ENCODE peak calls at places on chromosomes 5 and 9, in six cellular contexts. Z, M, W, Y, B and D are unnamed samples.
A peak's percentile ranks its signal among the peaks of the same experiment; 100 is the strongest.

GRCh38 chr9:109769250-109769649 is 10.7 kb upstream of the PALM2AKAP2 start:
- DNase-seq in B (no peak), Y (no peak), W (no peak), Z (no peak), M (no peak), D (no peak)

GRCh38 chr5:64827703-64828102 is 59.0 kb downstream of the CWC27 start:
- DNase-seq in B (peak; percentile 49), W (no peak), M (no peak), Y (no peak), Z (no peak), D (no peak)

GRCh38 chr9:112789493-112789892 is 38.9 kb downstream of the SNX30 start:
- DNase-seq in M (no peak), B (peak; percentile 69), Y (no peak), Z (no peak), W (no peak), D (no peak)

GRCh38 chr5:152404494-152404893 is 585 bp downstream of the NMUR2 start:
- DNase-seq in W (no peak), Z (no peak), B (no peak), Y (no peak), M (peak; percentile 24), D (no peak)

GRCh38 chr5:180421672-180422071 is 68.5 kb upstream of the GFPT2 start:
- DNase-seq in M (no peak), W (no peak), Y (no peak), Z (no peak), B (no peak), D (no peak)

GRCh38 chr5:140551872-140552271 is 4.4 kb downstream of the EIF4EBP3 start:
- DNase-seq in B (no peak), Z (no peak), Y (no peak), M (no peak), W (no peak), D (no peak)

GRCh38 chr9:87714819-87715218 is 11.1 kb upstream of the CTSL start:
- DNase-seq in W (peak; percentile 45), B (peak; percentile 95), Z (peak; percentile 75), Y (no peak), M (no peak), D (peak; percentile 44)

GRCh38 chr5:111747336-111747735 is 9.7 kb downstream of the NREP start:
- DNase-seq in Y (no peak), B (no peak), M (no peak), Z (no peak), W (no peak), D (no peak)

DNA sequence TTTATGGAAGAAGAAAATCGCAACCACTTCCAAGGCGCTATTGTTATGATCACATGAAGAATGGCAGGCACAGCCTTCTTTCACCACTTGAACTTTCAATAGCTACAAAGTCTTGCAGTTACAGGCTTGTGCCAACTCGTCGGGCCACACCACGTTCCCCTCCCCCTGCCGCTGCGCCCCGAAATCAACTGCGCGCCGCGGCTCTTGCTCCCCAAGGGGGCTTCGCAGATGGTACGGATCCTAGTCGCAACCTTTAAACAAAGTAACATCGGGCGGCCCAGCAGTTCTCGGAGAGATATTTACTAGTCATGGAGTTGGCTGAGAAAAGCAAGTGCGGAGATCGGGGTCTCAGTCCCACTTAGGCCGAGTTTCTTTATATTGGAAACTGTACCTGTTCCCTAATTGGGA is 1.0 kb upstream of the SEMA6A start:
- DNase-seq in M (peak; percentile 36), Z (peak; percentile 43), Y (no peak), B (no peak), W (no peak), D (peak; percentile 52)
- H3K4me3 ChIP-seq in M (peak overlapping the region; percentile 45), Z (peak overlapping the region; percentile 61), Y (no peak overlapping the region), B (peak overlapping the region; percentile 74), W (peak overlapping the region; percentile 14), D (peak overlapping the region; percentile 79)

GRCh38 chr5:13359326-13359725 is 585.2 kb downstream of the DNAH5 start:
- DNase-seq in W (no peak), Y (no peak), M (no peak), Z (no peak), B (no peak), D (no peak)
- H3K9me3 ChIP-seq in W (no peaks in the 10 kb centered on the region), Y (no peaks in the 10 kb centered on the region), M (no peaks in the 10 kb centered on the region), Z (peaks cover 17% of the 10 kb centered on the region), B (no peaks in the 10 kb centered on the region), D (no peaks in the 10 kb centered on the region)

GRCh38 chr5:67187318-67187717 is 9.3 kb downstream of the CD180 start:
- DNase-seq in W (no peak), Y (no peak), M (no peak), B (no peak), Z (no peak), D (no peak)
- H3K4me3 ChIP-seq in W (no peak overlapping the region), Y (no peak overlapping the region), M (no peak overlapping the region), B (no peak overlapping the region), Z (no peak overlapping the region), D (no peak overlapping the region)

GRCh38 chr5:178902849-178903248 is 7.1 kb downstream of the ZFP2 start:
- DNase-seq in B (peak; percentile 8), Y (no peak), Z (no peak), W (no peak), M (no peak), D (no peak)
- H3K9me3 ChIP-seq in B (no peaks in the 10 kb centered on the region), Y (no peaks in the 10 kb centered on the region), Z (peaks cover 6% of the 10 kb centered on the region), W (peaks cover 2% of the 10 kb centered on the region), M (no peaks in the 10 kb centered on the region), D (no peaks in the 10 kb centered on the region)

GRCh38 chr5:174533127-174533453 is 191.3 kb upstream of the MSX2 start:
- DNase-seq in Z (peak; percentile 36), B (no peak), Y (no peak), M (no peak), W (no peak), D (no peak)

GRCh38 chr5:174533771-174534221 is 190.6 kb upstream of the MSX2 start:
- DNase-seq in Z (no peak), Y (no peak), W (no peak), M (no peak), B (peak; percentile 57), D (no peak)

GRCh38 chr5:174531782-174532191 is 192.6 kb upstream of the MSX2 start:
- DNase-seq in M (no peak), Y (no peak), W (no peak), Z (peak; percentile 84), B (no peak), D (no peak)

GRCh38 chr5:174529925-174530681 is 194.3 kb upstream of the MSX2 start:
- DNase-seq in Z (no peak), W (no peak), Y (no peak), B (no peak), M (no peak), D (no peak)

DNA sequence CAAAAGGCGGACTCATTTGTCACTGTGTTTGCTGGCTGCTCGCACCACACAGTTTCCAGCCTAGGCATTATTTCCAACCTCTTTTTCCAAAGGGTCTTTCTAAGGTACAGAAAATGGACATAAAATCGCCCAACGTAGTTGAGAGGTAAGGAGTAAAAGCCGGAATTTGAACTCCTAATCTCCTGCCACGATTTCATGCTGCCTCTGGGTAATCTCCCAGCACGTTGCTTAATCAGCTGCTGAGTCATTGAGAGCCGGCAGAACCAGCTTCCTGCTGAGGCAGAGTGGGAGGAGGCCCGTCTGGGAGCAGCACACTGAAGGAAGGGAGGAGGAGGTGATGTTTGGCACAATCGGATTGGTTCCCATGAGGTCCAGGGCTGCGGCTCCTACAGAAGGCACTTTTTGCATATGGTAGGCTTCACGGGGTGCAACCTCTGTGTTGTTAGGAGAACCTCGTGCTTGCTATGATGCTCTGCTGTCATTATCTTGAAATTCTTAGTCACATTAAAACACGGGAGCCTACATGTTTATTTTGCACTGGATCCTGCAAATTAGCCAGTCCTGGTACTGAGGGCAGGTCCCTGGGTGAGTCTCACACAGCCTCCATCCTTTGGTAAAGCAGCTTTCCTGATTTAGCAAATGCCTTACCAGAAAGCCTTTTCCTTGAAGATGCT is 191.8 kb upstream of the MSX2 start:
- DNase-seq in Y (no peak), Z (peak; percentile 94), B (peak; percentile 97), W (peak; percentile 87), M (no peak), D (peak; percentile 20)
- H3K4me3 ChIP-seq in Y (no peak overlapping the region), Z (peak overlapping the region; percentile 9), B (no peak overlapping the region), W (no peak overlapping the region), M (no peak overlapping the region), D (no peak overlapping the region)

GRCh38 chr5:124996764-124997077 is 250.3 kb upstream of the ZNF608 start:
- DNase-seq in Z (peak; percentile 61), B (peak; percentile 31), Y (no peak), M (no peak), W (no peak), D (peak; percentile 94)
- H3K9me3 ChIP-seq in Z (no peaks in the 10 kb centered on the region), B (no peaks in the 10 kb centered on the region), Y (no peaks in the 10 kb centered on the region), M (no peaks in the 10 kb centered on the region), W (no peaks in the 10 kb centered on the region), D (no peaks in the 10 kb centered on the region)